ENCODE peak calls at places on chromosomes 4 and X, in nine cellular contexts. One of them, this sample, is unnamed.

GRCh38 chr4:83054928-83055327 is 19.9 kb downstream of the COPS4 start:
- DNase-seq in aorta: no peak
- DNase-seq in WERI-Rb-1: no peak
- DNase-seq in ovary: no peak
- DNase-seq in kidney: no peak
- DNase-seq in substantia nigra: no peak
- DNase-seq in HL-60: no peak
- DNase-seq in Karpas-422: peak
- DNase-seq in ascending aorta: no peak
- DNase-seq in this sample: no peak

GRCh38 chr4:88985088-88985779 is 71.8 kb downstream of the FAM13A start:
- DNase-seq in aorta: no peak
- DNase-seq in WERI-Rb-1: no peak
- DNase-seq in ovary: no peak
- DNase-seq in kidney: no peak
- DNase-seq in substantia nigra: no peak
- DNase-seq in HL-60: no peak
- DNase-seq in Karpas-422: no peak
- DNase-seq in ascending aorta: no peak
- DNase-seq in this sample: no peak

GRCh38 chr4:74623041-74623440 is 171.3 kb downstream of the BTC start:
- DNase-seq in aorta: no peak
- DNase-seq in WERI-Rb-1: peak
- DNase-seq in ovary: no peak
- DNase-seq in kidney: no peak
- DNase-seq in substantia nigra: no peak
- DNase-seq in HL-60: peak
- DNase-seq in Karpas-422: peak
- DNase-seq in ascending aorta: no peak
- DNase-seq in this sample: no peak

GRCh38 chrX:12971282-12972003 is 3.5 kb upstream of the TMSB4X start:
- DNase-seq in aorta: peak
- DNase-seq in WERI-Rb-1: no peak
- DNase-seq in ovary: peak
- DNase-seq in kidney: no peak
- DNase-seq in substantia nigra: peak
- DNase-seq in HL-60: peak
- DNase-seq in Karpas-422: no peak
- DNase-seq in ascending aorta: no peak
- DNase-seq in this sample: no peak

GRCh38 chr4:80070880-80071620 is 2.0 kb downstream of the ANTXR2 start:
- DNase-seq in aorta: no peak
- DNase-seq in WERI-Rb-1: no peak
- DNase-seq in ovary: no peak
- DNase-seq in kidney: no peak
- DNase-seq in substantia nigra: no peak
- DNase-seq in HL-60: no peak
- DNase-seq in Karpas-422: no peak
- DNase-seq in ascending aorta: no peak
- DNase-seq in this sample: no peak

GRCh38 chr4:14222630-14223029 is 595.1 kb upstream of the BOD1L1 start:
- DNase-seq in aorta: no peak
- DNase-seq in WERI-Rb-1: no peak
- DNase-seq in ovary: no peak
- DNase-seq in kidney: no peak
- DNase-seq in substantia nigra: no peak
- DNase-seq in HL-60: no peak
- DNase-seq in Karpas-422: no peak
- DNase-seq in ascending aorta: no peak
- DNase-seq in this sample: no peak

GRCh38 chrX:19212037-19212436 is 89.8 kb upstream of the ADGRG2 start:
- DNase-seq in aorta: no peak
- DNase-seq in WERI-Rb-1: no peak
- DNase-seq in ovary: no peak
- DNase-seq in kidney: no peak
- DNase-seq in substantia nigra: no peak
- DNase-seq in HL-60: no peak
- DNase-seq in Karpas-422: no peak
- DNase-seq in ascending aorta: no peak
- DNase-seq in this sample: no peak

GRCh38 chr4:137558951-137559350 is 26.7 kb upstream of the PCDH18 start:
- DNase-seq in aorta: no peak
- DNase-seq in WERI-Rb-1: no peak
- DNase-seq in ovary: no peak
- DNase-seq in kidney: no peak
- DNase-seq in substantia nigra: no peak
- DNase-seq in HL-60: no peak
- DNase-seq in Karpas-422: no peak
- DNase-seq in ascending aorta: no peak
- DNase-seq in this sample: no peak

GRCh38 chrX:23887918-23888317 is 19.8 kb downstream of the APOO start:
- DNase-seq in aorta: no peak
- DNase-seq in WERI-Rb-1: no peak
- DNase-seq in ovary: no peak
- DNase-seq in kidney: no peak
- DNase-seq in substantia nigra: no peak
- DNase-seq in HL-60: no peak
- DNase-seq in Karpas-422: no peak
- DNase-seq in ascending aorta: no peak
- DNase-seq in this sample: no peak

GRCh38 chrX:108132034-108132433 is 40.5 kb downstream of the ATG4A start:
- DNase-seq in aorta: no peak
- DNase-seq in WERI-Rb-1: no peak
- DNase-seq in ovary: no peak
- DNase-seq in kidney: peak
- DNase-seq in substantia nigra: no peak
- DNase-seq in HL-60: no peak
- DNase-seq in Karpas-422: no peak
- DNase-seq in ascending aorta: no peak
- DNase-seq in this sample: no peak
- H3K27ac ChIP-seq in aorta: no peak
- H3K27ac ChIP-seq in WERI-Rb-1: no peak
- H3K27ac ChIP-seq in ovary: no peak
- H3K27ac ChIP-seq in kidney: no peak
- H3K27ac ChIP-seq in substantia nigra: no peak
- H3K27ac ChIP-seq in HL-60: no peak
- H3K27ac ChIP-seq in Karpas-422: no peak
- H3K27ac ChIP-seq in ascending aorta: no peak
- H3K27ac ChIP-seq in this sample: no peak

GRCh38 chr4:10107111-10108091 is 9.2 kb downstream of the WDR1 start:
- DNase-seq in aorta: no peak
- DNase-seq in WERI-Rb-1: no peak
- DNase-seq in ovary: no peak
- DNase-seq in kidney: peak
- DNase-seq in substantia nigra: no peak
- DNase-seq in HL-60: no peak
- DNase-seq in Karpas-422: no peak
- DNase-seq in ascending aorta: no peak
- DNase-seq in this sample: no peak
- H3K27ac ChIP-seq in aorta: peak
- H3K27ac ChIP-seq in WERI-Rb-1: no peak
- H3K27ac ChIP-seq in ovary: peak
- H3K27ac ChIP-seq in kidney: no peak
- H3K27ac ChIP-seq in substantia nigra: peak
- H3K27ac ChIP-seq in HL-60: no peak
- H3K27ac ChIP-seq in Karpas-422: no peak
- H3K27ac ChIP-seq in ascending aorta: peak
- H3K27ac ChIP-seq in this sample: peak

DNA sequence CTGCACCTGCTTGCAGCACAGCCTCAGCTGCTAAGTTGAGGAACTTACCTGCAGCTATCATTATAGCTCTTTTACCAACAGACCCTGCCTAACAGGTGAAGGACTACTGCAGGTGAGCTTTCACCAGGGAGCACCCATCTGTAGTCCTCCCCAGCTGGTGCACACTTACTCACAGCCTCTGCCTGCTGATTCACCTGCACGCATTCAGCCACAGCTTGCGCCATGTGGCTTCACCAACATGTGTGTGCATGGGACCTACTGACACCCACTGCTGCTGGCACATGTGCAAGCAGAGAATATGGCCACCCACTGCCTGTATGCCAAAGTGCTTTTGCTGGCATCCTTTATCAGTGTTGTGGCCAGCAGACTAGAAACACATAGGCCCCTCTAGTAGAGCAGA is 146.7 kb upstream of the KLHL4 start:
- DNase-seq in aorta: no peak
- DNase-seq in WERI-Rb-1: no peak
- DNase-seq in ovary: no peak
- DNase-seq in kidney: no peak
- DNase-seq in substantia nigra: no peak
- DNase-seq in HL-60: no peak
- DNase-seq in Karpas-422: no peak
- DNase-seq in ascending aorta: no peak
- DNase-seq in this sample: no peak
- H3K27ac ChIP-seq in aorta: no peak
- H3K27ac ChIP-seq in WERI-Rb-1: no peak
- H3K27ac ChIP-seq in ovary: no peak
- H3K27ac ChIP-seq in kidney: no peak
- H3K27ac ChIP-seq in substantia nigra: no peak
- H3K27ac ChIP-seq in HL-60: no peak
- H3K27ac ChIP-seq in Karpas-422: no peak
- H3K27ac ChIP-seq in ascending aorta: no peak
- H3K27ac ChIP-seq in this sample: no peak

GRCh38 chrX:130771230-130771629 is 131.8 kb downstream of the ENOX2 start:
- DNase-seq in aorta: no peak
- DNase-seq in WERI-Rb-1: no peak
- DNase-seq in ovary: no peak
- DNase-seq in kidney: no peak
- DNase-seq in substantia nigra: no peak
- DNase-seq in HL-60: no peak
- DNase-seq in Karpas-422: no peak
- DNase-seq in ascending aorta: no peak
- DNase-seq in this sample: no peak
- H3K27ac ChIP-seq in aorta: no peak
- H3K27ac ChIP-seq in WERI-Rb-1: no peak
- H3K27ac ChIP-seq in ovary: no peak
- H3K27ac ChIP-seq in kidney: no peak
- H3K27ac ChIP-seq in substantia nigra: no peak
- H3K27ac ChIP-seq in HL-60: no peak
- H3K27ac ChIP-seq in Karpas-422: no peak
- H3K27ac ChIP-seq in ascending aorta: no peak
- H3K27ac ChIP-seq in this sample: no peak

GRCh38 chr4:123121241-123121907 is 199.0 kb upstream of the NUDT6 start:
- DNase-seq in aorta: no peak
- DNase-seq in WERI-Rb-1: no peak
- DNase-seq in ovary: no peak
- DNase-seq in kidney: no peak
- DNase-seq in substantia nigra: no peak
- DNase-seq in HL-60: no peak
- DNase-seq in Karpas-422: no peak
- DNase-seq in ascending aorta: no peak
- DNase-seq in this sample: no peak
- H3K27ac ChIP-seq in aorta: no peak
- H3K27ac ChIP-seq in WERI-Rb-1: no peak
- H3K27ac ChIP-seq in ovary: no peak
- H3K27ac ChIP-seq in kidney: no peak
- H3K27ac ChIP-seq in substantia nigra: no peak
- H3K27ac ChIP-seq in HL-60: no peak
- H3K27ac ChIP-seq in Karpas-422: no peak
- H3K27ac ChIP-seq in ascending aorta: no peak
- H3K27ac ChIP-seq in this sample: no peak

DNA sequence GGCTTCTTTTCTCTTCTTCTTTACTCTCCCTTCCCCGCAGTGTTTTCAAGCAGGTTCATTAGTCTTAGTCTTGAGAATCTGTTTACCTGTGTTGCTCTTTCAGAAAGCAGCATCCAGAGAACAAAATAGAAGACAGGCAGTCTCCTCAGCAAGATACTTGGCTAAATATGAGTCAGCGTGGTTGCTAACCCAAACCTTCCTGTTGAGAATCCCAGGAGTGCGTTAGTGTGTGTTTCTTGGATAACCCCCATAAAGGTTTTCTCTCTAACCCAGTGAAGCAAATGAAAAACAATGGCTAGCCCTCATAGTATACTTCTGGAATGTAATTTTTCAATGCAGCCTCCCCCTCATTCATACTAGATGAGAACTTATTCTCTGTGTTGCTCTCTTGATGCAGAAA is 41.1 kb downstream of the BMPR1B start:
- DNase-seq in aorta: no peak
- DNase-seq in WERI-Rb-1: no peak
- DNase-seq in ovary: no peak
- DNase-seq in kidney: no peak
- DNase-seq in substantia nigra: no peak
- DNase-seq in HL-60: no peak
- DNase-seq in Karpas-422: no peak
- DNase-seq in ascending aorta: no peak
- DNase-seq in this sample: no peak
- H3K27ac ChIP-seq in aorta: no peak
- H3K27ac ChIP-seq in WERI-Rb-1: no peak
- H3K27ac ChIP-seq in ovary: no peak
- H3K27ac ChIP-seq in kidney: no peak
- H3K27ac ChIP-seq in substantia nigra: no peak
- H3K27ac ChIP-seq in HL-60: no peak
- H3K27ac ChIP-seq in Karpas-422: no peak
- H3K27ac ChIP-seq in ascending aorta: no peak
- H3K27ac ChIP-seq in this sample: no peak

GRCh38 chr4:1717129-1718094 is 3.7 kb downstream of the TMEM129 start:
- DNase-seq in aorta: no peak
- DNase-seq in WERI-Rb-1: no peak
- DNase-seq in ovary: no peak
- DNase-seq in kidney: peak
- DNase-seq in substantia nigra: no peak
- DNase-seq in HL-60: no peak
- DNase-seq in Karpas-422: no peak
- DNase-seq in ascending aorta: no peak
- DNase-seq in this sample: no peak
- H3K27ac ChIP-seq in aorta: no peak
- H3K27ac ChIP-seq in WERI-Rb-1: no peak
- H3K27ac ChIP-seq in ovary: no peak
- H3K27ac ChIP-seq in kidney: peak
- H3K27ac ChIP-seq in substantia nigra: no peak
- H3K27ac ChIP-seq in HL-60: peak
- H3K27ac ChIP-seq in Karpas-422: no peak
- H3K27ac ChIP-seq in ascending aorta: no peak
- H3K27ac ChIP-seq in this sample: no peak

GRCh38 chr4:38137080-38137479 is 176.9 kb downstream of the PTTG2 start:
- DNase-seq in aorta: no peak
- DNase-seq in WERI-Rb-1: no peak
- DNase-seq in ovary: no peak
- DNase-seq in kidney: no peak
- DNase-seq in substantia nigra: no peak
- DNase-seq in HL-60: no peak
- DNase-seq in Karpas-422: no peak
- DNase-seq in ascending aorta: no peak
- DNase-seq in this sample: no peak

GRCh38 chr4:38132843-38133662 is 172.9 kb downstream of the PTTG2 start:
- DNase-seq in aorta: no peak
- DNase-seq in WERI-Rb-1: no peak
- DNase-seq in ovary: no peak
- DNase-seq in kidney: no peak
- DNase-seq in substantia nigra: no peak
- DNase-seq in HL-60: no peak
- DNase-seq in Karpas-422: no peak
- DNase-seq in ascending aorta: no peak
- DNase-seq in this sample: no peak

GRCh38 chr4:38133711-38134480 is 173.7 kb downstream of the PTTG2 start:
- DNase-seq in aorta: no peak
- DNase-seq in WERI-Rb-1: no peak
- DNase-seq in ovary: no peak
- DNase-seq in kidney: no peak
- DNase-seq in substantia nigra: no peak
- DNase-seq in HL-60: no peak
- DNase-seq in Karpas-422: no peak
- DNase-seq in ascending aorta: no peak
- DNase-seq in this sample: no peak

GRCh38 chr4:38136604-38137003 is 176.4 kb downstream of the PTTG2 start:
- DNase-seq in aorta: no peak
- DNase-seq in WERI-Rb-1: no peak
- DNase-seq in ovary: no peak
- DNase-seq in kidney: no peak
- DNase-seq in substantia nigra: no peak
- DNase-seq in HL-60: no peak
- DNase-seq in Karpas-422: no peak
- DNase-seq in ascending aorta: no peak
- DNase-seq in this sample: no peak

GRCh38 chr4:38135201-38135600 is 175.0 kb downstream of the PTTG2 start:
- DNase-seq in aorta: no peak
- DNase-seq in WERI-Rb-1: peak
- DNase-seq in ovary: no peak
- DNase-seq in kidney: no peak
- DNase-seq in substantia nigra: no peak
- DNase-seq in HL-60: no peak
- DNase-seq in Karpas-422: no peak
- DNase-seq in ascending aorta: no peak
- DNase-seq in this sample: no peak
- H3K27ac ChIP-seq in aorta: no peak
- H3K27ac ChIP-seq in WERI-Rb-1: no peak
- H3K27ac ChIP-seq in ovary: no peak
- H3K27ac ChIP-seq in kidney: no peak
- H3K27ac ChIP-seq in substantia nigra: no peak
- H3K27ac ChIP-seq in HL-60: no peak
- H3K27ac ChIP-seq in Karpas-422: no peak
- H3K27ac ChIP-seq in ascending aorta: no peak
- H3K27ac ChIP-seq in this sample: no peak